ENCODE peak calls at places on chromosomes 11 and 22, in six cellular contexts. M, B, N, C, R and V are unnamed samples.

GRCh38 chr11:82233211-82233610 is 500.5 kb downstream of the FAM181B start:
- DNase-seq in N (no peak), M (no peak), C (no peak), B (no peak), R (no peak), V (no peak)

GRCh38 chr22:49921508-49922278 is 3.3 kb downstream of the CRELD2 start:
- DNase-seq in M (peak), B (no peak), N (no peak), R (no peak), C (no peak), V (no peak)

GRCh38 chr11:119470316-119471266 is 47.6 kb upstream of the THY1 start:
- DNase-seq in N (peak), M (no peak), B (peak), R (no peak), C (peak), V (no peak)

GRCh38 chr11:75413864-75414263 is 14.5 kb downstream of the RPS3 start:
- DNase-seq in N (no peak), M (peak), R (no peak), B (no peak), C (no peak), V (no peak)

GRCh38 chr11:33948494-33948893 is 56.6 kb upstream of the LMO2 start:
- DNase-seq in B (no peak), R (no peak), M (no peak), C (no peak), N (no peak), V (no peak)

GRCh38 chr11:121810291-121810690 is 305.7 kb downstream of the BLID start:
- DNase-seq in R (no peak), C (peak), M (no peak), N (peak), B (no peak), V (no peak)

GRCh38 chr11:74776546-74776945 is 27.9 kb downstream of the RNF169 start:
- DNase-seq in R (no peak), M (no peak), C (no peak), N (no peak), B (no peak), V (no peak)

GRCh38 chr11:115220881-115221280 is 283.3 kb downstream of the CADM1 start:
- DNase-seq in C (no peak), R (no peak), B (no peak), M (no peak), N (no peak), V (no peak)

GRCh38 chr22:17954860-17955587 is 69.3 kb downstream of the MICAL3 start:
- DNase-seq in C (no peak), B (no peak), N (no peak), M (no peak), R (no peak), V (no peak)

GRCh38 chr11:68969386-68969785 is 11.4 kb downstream of the MRGPRD start:
- DNase-seq in N (no peak), R (no peak), C (no peak), B (no peak), M (peak), V (no peak)

GRCh38 chr11:19355601-19356000 is 114.9 kb upstream of the E2F8 start:
- DNase-seq in B (no peak), R (no peak), M (no peak), C (no peak), N (no peak), V (no peak)

GRCh38 chr22:29037340-29037932 is 24.2 kb downstream of the C22orf31 start:
- DNase-seq in N (no peak), B (no peak), M (no peak), C (no peak), R (no peak), V (no peak)

GRCh38 chr22:41178425-41178975 is 26.6 kb upstream of the L3MBTL2 start:
- DNase-seq in R (no peak), C (no peak), B (no peak), M (no peak), N (no peak), V (no peak)

GRCh38 chr11:58392741-58393140 is 13.9 kb downstream of the OR5B3 start:
- DNase-seq in B (no peak), R (no peak), C (no peak), N (no peak), M (no peak), V (no peak)

GRCh38 chr11:496834-497564 is 10.0 kb downstream of the RNH1 start:
- DNase-seq in M (no peak), N (no peak), B (no peak), C (no peak), R (no peak), V (no peak)

GRCh38 chr11:68762481-68762880 is 11.2 kb upstream of the TESMIN start:
- DNase-seq in M (no peak), B (no peak), N (no peak), C (no peak), R (no peak), V (no peak)

GRCh38 chr11:35844579-35844978 is 99.3 kb upstream of the LDLRAD3 start:
- DNase-seq in M (no peak), R (no peak), C (no peak), N (no peak), B (no peak), V (no peak)

GRCh38 chr11:65293909-65294381 is 20.7 kb upstream of the CDC42EP2 start:
- DNase-seq in B (no peak), M (no peak), C (no peak), N (peak), R (no peak), V (no peak)

GRCh38 chr11:111793863-111794262 is 27.7 kb upstream of the PPP2R1B start:
- DNase-seq in B (no peak), C (peak), M (no peak), R (no peak), N (no peak), V (no peak)

GRCh38 chr11:10906521-10906920 is 48.7 kb upstream of the ZBED5 start:
- DNase-seq in C (peak), B (no peak), M (no peak), R (no peak), N (peak), V (peak)

GRCh38 chr11:4134844-4135243 is 40.2 kb downstream of the RRM1 start:
- DNase-seq in B (no peak), N (peak), R (no peak), M (no peak), C (peak), V (peak)

GRCh38 chr11:17572359-17572690 is 25.3 kb downstream of the OTOG start:
- DNase-seq in C (no peak), B (no peak), R (no peak), M (no peak), N (no peak), V (no peak)

GRCh38 chr11:20596629-20597129 is 2.7 kb upstream of the SLC6A5 start:
- DNase-seq in R (no peak), M (no peak), B (no peak), C (no peak), N (no peak), V (no peak)

GRCh38 chr11:19890308-19890707 is 177.7 kb downstream of the NAV2 start:
- DNase-seq in N (peak), B (no peak), R (no peak), M (no peak), C (peak), V (peak)

GRCh38 chr22:46589141-46589748 is 30.9 kb upstream of the GRAMD4 start:
- DNase-seq in M (no peak), C (no peak), R (no peak), B (no peak), N (no peak), V (no peak)

GRCh38 chr11:62680825-62681240 is 2.0 kb upstream of the UBXN1 start:
- DNase-seq in M (no peak), R (no peak), B (peak), C (peak), N (peak), V (peak)

GRCh38 chr11:95154514-95154913 is 64.9 kb downstream of the ENDOD1 start:
- DNase-seq in R (no peak), B (peak), M (no peak), C (peak), N (peak), V (peak)

GRCh38 chr11:64314805-64315561 is 2.4 kb downstream of the TRMT112 start:
- DNase-seq in M (peak), B (no peak), N (no peak), R (no peak), C (no peak), V (no peak)

GRCh38 chr11:120386774-120387371 is 50.7 kb downstream of the ARHGEF12 start:
- DNase-seq in B (no peak), R (no peak), C (no peak), M (no peak), N (no peak), V (no peak)

GRCh38 chr11:75563978-75564552 is 2.0 kb downstream of the SERPINH1 start:
- DNase-seq in C (peak), N (peak), R (no peak), B (no peak), M (no peak), V (no peak)

GRCh38 chr22:39471421-39472141 is 14.8 kb downstream of the MGAT3 start:
- DNase-seq in M (no peak), N (peak), C (peak), B (no peak), R (no peak), V (peak)

GRCh38 chr22:43883012-43883661 is 8.7 kb downstream of the PNPLA5 start:
- DNase-seq in R (no peak), M (peak), C (peak), N (peak), B (peak), V (peak)

GRCh38 chr11:84780689-84781293 is 846.4 kb downstream of the DLG2 start:
- DNase-seq in C (peak), B (no peak), N (peak), R (no peak), M (no peak), V (no peak)

GRCh38 chr11:12234216-12234615 is 123.8 kb downstream of the MICAL2 start:
- DNase-seq in C (no peak), N (no peak), R (no peak), B (no peak), M (no peak), V (no peak)

GRCh38 chr22:38774496-38775166 is 18.8 kb upstream of the SUN2 start:
- DNase-seq in B (no peak), C (no peak), R (no peak), N (no peak), M (no peak), V (no peak)

GRCh38 chr22:38629108-38629507 is 27.1 kb downstream of the FAM227A start:
- DNase-seq in N (no peak), B (no peak), C (no peak), M (no peak), R (no peak), V (no peak)

GRCh38 chr11:17508816-17509215 is 32.2 kb upstream of the ABCC8 start:
- DNase-seq in N (no peak), R (no peak), B (no peak), C (no peak), M (no peak), V (no peak)